ENCODE peak calls at places on chromosome 2, in four cellular contexts. J, A, S and W are unnamed samples.

GRCh38 chr2:54599914-54600313 is 123.5 kb upstream of the EML6 start:
- DNase-seq in J (peak), A (no peak), S (no peak), W (no peak)

GRCh38 chr2:1581965-1582625 is 162.2 kb downstream of the PXDN start:
- DNase-seq in J (no peak), A (no peak), S (no peak), W (no peak)

GRCh38 chr2:65548571-65549261 is 116.3 kb upstream of the SPRED2 start:
- DNase-seq in J (no peak), A (no peak), S (no peak), W (no peak)

GRCh38 chr2:73293534-73294171 is at the start of gene EGR4:
- DNase-seq in J (peak), A (peak), S (peak), W (no peak)

GRCh38 chr2:178579006-178579405 is 98.7 kb downstream of the PLEKHA3 start:
- DNase-seq in J (peak), A (no peak), S (no peak), W (no peak)

GRCh38 chr2:113407446-113408099 is 29.9 kb upstream of the ZNG1B start:
- DNase-seq in J (peak), A (no peak), S (no peak), W (no peak)

GRCh38 chr2:144546933-144547332 is 27.0 kb upstream of the ZEB2 start:
- DNase-seq in J (no peak), A (no peak), S (no peak), W (no peak)

GRCh38 chr2:26033270-26033768 is 565 bp upstream of the RAB10 start:
- DNase-seq in J (peak), A (peak), S (peak), W (peak)

GRCh38 chr2:54559593-54560145 is 103.5 kb downstream of the SPTBN1 start:
- DNase-seq in J (peak), A (no peak), S (peak), W (no peak)

GRCh38 chr2:224017976-224018375 is 21.1 kb downstream of the SERPINE2 start:
- DNase-seq in J (peak), A (no peak), S (no peak), W (no peak)

GRCh38 chr2:9699139-9699823 is 68.5 kb upstream of the YWHAQ start:
- DNase-seq in J (peak), A (no peak), S (no peak), W (no peak)

GRCh38 chr2:170887496-170888265 is 41.4 kb upstream of the GORASP2 start:
- DNase-seq in J (no peak), A (no peak), S (no peak), W (no peak)

GRCh38 chr2:169623224-169623623 is 39.1 kb downstream of the PPIG start:
- DNase-seq in J (no peak), A (no peak), S (no peak), W (no peak)

GRCh38 chr2:129888896-129889295 is 90.6 kb upstream of the RAB6C start:
- DNase-seq in J (no peak), A (no peak), S (no peak), W (no peak)